ENCODE peak calls at places on chromosome 3, in five cellular contexts. E is neuronal stem cell, S is IMR-90, Y is fibroblast of lung, B is H9. R is an unnamed sample.

GRCh38 chr3:66493464-66494099 is 7.2 kb downstream of the LRIG1 start:
- DNase-seq in S (no peak), E (no peak), Y (no peak), B (no peak), R (no peak)

GRCh38 chr3:9251055-9251786 is 1.8 kb upstream of the SRGAP3 start:
- DNase-seq in Y (no peak), B (peak; percentile 22), E (no peak), S (no peak), R (peak; percentile 30)

GRCh38 chr3:58419782-58420512 is 13.7 kb downstream of the PDHB start:
- DNase-seq in E (no peak), S (peak; percentile 72), B (no peak), Y (peak; percentile 58), R (no peak)

GRCh38 chr3:38397320-38397719 is 50.7 kb downstream of the XYLB start:
- DNase-seq in Y (peak; percentile 49), S (peak; percentile 47), B (peak; percentile 60), E (peak; percentile 54), R (no peak)

GRCh38 chr3:197736010-197736490 is 654 bp downstream of the RUBCN start:
- DNase-seq in S (no peak), Y (no peak), E (no peak), B (peak; percentile 40), R (peak; percentile 25)

GRCh38 chr3:58560771-58561311 is 16.4 kb downstream of the FAM107A start:
- DNase-seq in S (peak; percentile 98), E (peak; percentile 88), B (peak; percentile 87), Y (peak; percentile 88), R (peak; percentile 60)

GRCh38 chr3:111906667-111907066 is 47.6 kb downstream of the PHLDB2 start:
- DNase-seq in B (no peak), Y (peak; percentile 67), S (peak; percentile 77), E (no peak), R (no peak)

GRCh38 chr3:28150465-28151206 is 90.8 kb upstream of the CMC1 start:
- DNase-seq in E (no peak), Y (no peak), S (no peak), B (no peak), R (no peak)

GRCh38 chr3:29247088-29247745 is 33.7 kb upstream of the RBMS3 start:
- DNase-seq in B (no peak), Y (no peak), E (no peak), S (no peak), R (no peak)

GRCh38 chr3:184339016-184339415 is 1.6 kb downstream of the FAM131A start:
- DNase-seq in B (no peak), S (no peak), Y (no peak), E (no peak), R (no peak)
- H3K9ac ChIP-seq in B (no peak overlapping the region), S (peak overlapping the region; percentile 30), Y (peak overlapping the region; percentile 21), E (no peak overlapping the region), R (no peak overlapping the region)

GRCh38 chr3:71131385-71131871 is 452.1 kb downstream of the FOXP1 start:
- DNase-seq in S (no peak), Y (no peak), B (no peak), E (no peak), R (no peak)
- H3K9ac ChIP-seq in S (no peak overlapping the region), Y (no peak overlapping the region), B (no peak overlapping the region), E (no peak overlapping the region), R (no peak overlapping the region)

GRCh38 chr3:146161725-146162047 is 702 bp upstream of the PLOD2 start:
- DNase-seq in E (no peak), B (no peak), Y (peak; percentile 77), S (peak; percentile 63), R (peak; percentile 50)
- H3K9ac ChIP-seq in E (no peak overlapping the region), B (peak overlapping the region; percentile 74), Y (peak overlapping the region; percentile 88), S (peak overlapping the region; percentile 94), R (peak overlapping the region; percentile 30)

DNA sequence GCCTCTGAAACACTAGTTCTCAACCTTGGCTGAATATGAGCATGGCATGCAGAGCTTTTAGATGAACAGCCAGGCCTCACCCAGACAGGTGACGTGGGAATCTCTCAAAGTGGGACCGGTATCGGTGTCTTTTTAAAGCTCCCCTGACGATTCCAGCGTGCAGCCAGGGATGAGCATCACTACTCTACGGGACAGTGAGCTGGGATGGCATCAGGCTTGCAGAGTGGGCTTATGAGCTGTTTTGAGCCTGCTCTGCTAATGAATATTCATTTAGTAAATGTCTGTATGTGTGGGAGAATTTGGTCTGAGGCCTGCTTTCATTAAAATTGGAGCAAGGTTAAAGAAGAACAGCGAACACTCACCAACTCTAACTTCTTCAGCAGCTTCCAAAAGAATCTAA is 79.7 kb upstream of the PRICKLE2 start:
- DNase-seq in E (no peak), B (no peak), Y (no peak), S (no peak), R (no peak)
- H3K9ac ChIP-seq in E (no peak overlapping the region), B (no peak overlapping the region), Y (no peak overlapping the region), S (no peak overlapping the region), R (no peak overlapping the region)

DNA sequence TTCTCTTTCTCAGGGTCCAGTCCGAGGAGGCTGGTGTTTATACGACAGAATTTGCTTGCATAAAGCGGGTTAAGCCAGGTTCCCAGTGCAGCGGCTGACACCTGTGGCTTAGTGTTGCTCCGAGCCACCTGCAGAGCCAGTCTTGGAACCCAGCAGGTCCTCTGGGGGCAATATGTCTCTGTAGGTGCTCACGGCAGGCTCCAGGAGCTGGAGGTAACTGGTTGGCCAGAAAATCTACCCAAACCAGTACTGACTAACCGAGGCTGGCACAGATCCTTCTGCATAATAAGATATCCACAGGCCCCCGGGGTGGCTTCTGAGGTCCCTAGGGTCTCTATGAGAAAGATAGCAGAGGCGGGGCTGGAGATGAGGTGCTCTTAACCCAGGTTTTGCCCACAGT is 3.2 kb downstream of the MGLL start:
- DNase-seq in B (no peak), E (no peak), Y (no peak), S (no peak), R (peak; percentile 34)
- H3K9ac ChIP-seq in B (no peak overlapping the region), E (no peak overlapping the region), Y (no peak overlapping the region), S (no peak overlapping the region), R (no peak overlapping the region)

GRCh38 chr3:24480497-24480896 is 14.2 kb downstream of the THRB start:
- DNase-seq in S (no peak), Y (no peak), B (no peak), E (no peak), R (no peak)
- H3K9ac ChIP-seq in S (no peak overlapping the region), Y (no peak overlapping the region), B (no peak overlapping the region), E (no peak overlapping the region), R (no peak overlapping the region)

GRCh38 chr3:194009892-194010533 is 125.9 kb upstream of the HES1 start:
- DNase-seq in E (no peak), Y (no peak), S (no peak), B (peak; percentile 53), R (no peak)

GRCh38 chr3:194003128-194004057 is 132.6 kb upstream of the HES1 start:
- DNase-seq in E (peak; percentile 47), B (peak; percentile 64), S (peak; percentile 87), Y (peak; percentile 95), R (peak; percentile 79)

GRCh38 chr3:194007598-194008337 is 128.2 kb upstream of the HES1 start:
- DNase-seq in E (no peak), S (no peak), Y (no peak), B (no peak), R (no peak)

GRCh38 chr3:194009019-194009418 is 126.9 kb upstream of the HES1 start:
- DNase-seq in B (no peak), E (no peak), S (no peak), Y (no peak), R (no peak)

DNA sequence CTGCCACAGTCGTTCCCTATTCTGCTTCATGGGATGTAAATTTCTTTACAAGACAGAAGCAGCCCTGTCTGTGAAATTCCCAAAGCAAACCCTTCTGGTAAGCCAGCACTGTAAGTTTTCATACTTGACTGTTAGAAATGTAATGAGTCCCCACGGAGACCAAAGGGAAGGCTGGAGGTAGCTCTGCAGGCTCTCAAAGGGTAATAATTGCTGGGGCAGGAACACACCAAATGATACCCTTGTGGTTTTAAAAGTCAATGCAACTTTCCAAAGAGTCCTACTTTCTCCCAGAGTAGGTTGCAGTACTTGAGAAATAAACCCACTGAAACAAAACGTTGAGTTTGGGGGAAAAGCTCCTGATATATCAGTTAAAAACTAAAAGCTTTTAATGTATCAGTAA is 129.8 kb upstream of the HES1 start:
- DNase-seq in S (no peak), E (no peak), B (no peak), Y (no peak), R (no peak)
- H3K9ac ChIP-seq in S (no peak overlapping the region), E (no peak overlapping the region), B (no peak overlapping the region), Y (no peak overlapping the region), R (no peak overlapping the region)

GRCh38 chr3:127170794-127171193 is 22.1 kb upstream of the PRR23E start:
- DNase-seq in S (peak; percentile 64), B (peak; percentile 25), E (no peak), Y (peak; percentile 27), R (no peak)
- H3K9ac ChIP-seq in S (no peak overlapping the region), B (no peak overlapping the region), E (no peak overlapping the region), Y (no peak overlapping the region), R (no peak overlapping the region)

GRCh38 chr3:3129579-3129978 is 2.8 kb downstream of the TRNT1 start:
- DNase-seq in Y (no peak), B (no peak), S (no peak), E (no peak), R (no peak)
- H3K9ac ChIP-seq in Y (no peak overlapping the region), B (no peak overlapping the region), S (no peak overlapping the region), E (no peak overlapping the region), R (no peak overlapping the region)

GRCh38 chr3:18241837-18242236 is 183.3 kb downstream of the SATB1 start:
- DNase-seq in S (no peak), Y (no peak), B (no peak), E (no peak), R (no peak)

GRCh38 chr3:18239674-18240073 is 185.5 kb downstream of the SATB1 start:
- DNase-seq in S (no peak), Y (no peak), B (no peak), E (no peak), R (no peak)

GRCh38 chr3:18236726-18237125 is 188.4 kb downstream of the SATB1 start:
- DNase-seq in B (no peak), Y (no peak), S (no peak), E (peak; percentile 44), R (no peak)

GRCh38 chr3:18237251-18238005 is 187.7 kb downstream of the SATB1 start:
- DNase-seq in E (no peak), B (no peak), S (peak; percentile 64), Y (peak; percentile 17), R (no peak)

DNA sequence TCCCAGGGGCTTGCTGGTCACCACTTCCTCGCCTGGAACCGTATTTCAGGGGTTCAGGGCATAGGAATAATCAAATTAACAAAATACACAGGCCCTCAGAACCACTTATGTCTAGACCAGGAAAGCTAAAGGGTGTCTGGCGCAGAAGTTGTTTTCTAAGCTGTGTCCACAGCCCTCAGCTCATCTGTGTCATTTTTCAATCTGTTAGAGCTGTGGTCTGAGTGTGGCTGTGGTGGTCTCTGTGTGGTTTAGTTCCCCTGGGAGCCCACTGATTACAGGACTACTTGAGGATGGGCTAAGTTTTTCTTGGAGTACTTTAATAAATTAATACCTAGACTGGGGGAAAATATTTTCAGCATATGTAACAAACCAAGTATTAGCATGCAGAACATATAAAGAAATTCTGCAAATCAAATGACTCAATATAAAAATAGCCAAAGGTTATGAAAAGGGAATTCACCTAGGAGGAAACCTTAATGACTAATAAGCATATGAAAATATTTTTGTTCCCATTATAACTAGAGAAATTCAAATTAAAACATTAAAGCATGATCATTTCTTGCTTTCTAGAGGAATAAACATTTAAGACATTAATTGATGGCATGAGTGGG is 186.3 kb downstream of the SATB1 start:
- DNase-seq in B (no peak), E (no peak), S (no peak), Y (no peak), R (no peak)
- H3K9ac ChIP-seq in B (no peak overlapping the region), E (no peak overlapping the region), S (no peak overlapping the region), Y (no peak overlapping the region), R (no peak overlapping the region)

R was measured in trophoblast cell.